ENCODE peak calls at places on chromosomes 1 and 21, in nine cellular contexts. X is uterus, F is GM12891, R is adrenal gland, K is prostate gland, B is endothelial cell of umbilical vein, T is lower leg skin, G is heart left ventricle, P is esophagus squamous epithelium. E is an unnamed sample.

GRCh38 chr1:207321790-207322530 is 482 bp downstream of the CD55 start:
- DNase-seq in G (no peak), X (no peak), K (no peak), B (peak), P (no peak), T (peak), F (no peak), R (no peak), E (no peak)

GRCh38 chr1:210722410-210723081 is 393.8 kb downstream of the HHAT start:
- DNase-seq in R (no peak), T (no peak), B (no peak), X (no peak), F (no peak), P (no peak), G (no peak), K (no peak), E (no peak)

GRCh38 chr1:209389258-209389657 is 194.3 kb upstream of the CAMK1G start:
- DNase-seq in T (no peak), X (no peak), G (no peak), F (no peak), R (peak), P (no peak), K (no peak), B (no peak), E (peak)

GRCh38 chr1:4585216-4585615 is 69.2 kb upstream of the AJAP1 start:
- DNase-seq in T (peak), R (no peak), F (peak), P (no peak), G (peak), X (no peak), K (no peak), B (no peak), E (no peak)

GRCh38 chr1:2466834-2467554 is 9.1 kb upstream of the PLCH2 start:
- DNase-seq in K (no peak), R (no peak), P (no peak), X (no peak), F (no peak), G (no peak), B (no peak), T (no peak), E (no peak)

GRCh38 chr1:183580281-183580682 is 10.0 kb downstream of the NCF2 start:
- DNase-seq in K (no peak), P (no peak), R (peak), X (peak), T (peak), F (peak), G (no peak), B (peak), E (no peak)

GRCh38 chr1:115530407-115530806 is 111.4 kb upstream of the VANGL1 start:
- DNase-seq in T (no peak), B (peak), K (no peak), P (no peak), G (no peak), X (no peak), R (no peak), F (no peak), E (no peak)

GRCh38 chr1:48940354-48940753 is 163.7 kb upstream of the BEND5 start:
- DNase-seq in K (no peak), F (no peak), P (no peak), R (no peak), G (no peak), T (no peak), X (no peak), B (no peak), E (no peak)

GRCh38 chr1:15249032-15249601 is 2.1 kb downstream of the FHAD1 start:
- DNase-seq in R (no peak), B (no peak), P (no peak), T (no peak), X (no peak), K (no peak), G (no peak), F (no peak), E (no peak)

GRCh38 chr1:28885982-28886730 is 28.2 kb upstream of the EPB41 start:
- DNase-seq in K (no peak), F (no peak), P (no peak), T (no peak), G (no peak), X (no peak), R (no peak), B (no peak), E (no peak)

GRCh38 chr1:6419803-6420593 is at the start of gene HES2:
- DNase-seq in T (no peak), P (no peak), F (no peak), X (no peak), G (no peak), B (peak), K (no peak), R (no peak), E (peak)

DNA sequence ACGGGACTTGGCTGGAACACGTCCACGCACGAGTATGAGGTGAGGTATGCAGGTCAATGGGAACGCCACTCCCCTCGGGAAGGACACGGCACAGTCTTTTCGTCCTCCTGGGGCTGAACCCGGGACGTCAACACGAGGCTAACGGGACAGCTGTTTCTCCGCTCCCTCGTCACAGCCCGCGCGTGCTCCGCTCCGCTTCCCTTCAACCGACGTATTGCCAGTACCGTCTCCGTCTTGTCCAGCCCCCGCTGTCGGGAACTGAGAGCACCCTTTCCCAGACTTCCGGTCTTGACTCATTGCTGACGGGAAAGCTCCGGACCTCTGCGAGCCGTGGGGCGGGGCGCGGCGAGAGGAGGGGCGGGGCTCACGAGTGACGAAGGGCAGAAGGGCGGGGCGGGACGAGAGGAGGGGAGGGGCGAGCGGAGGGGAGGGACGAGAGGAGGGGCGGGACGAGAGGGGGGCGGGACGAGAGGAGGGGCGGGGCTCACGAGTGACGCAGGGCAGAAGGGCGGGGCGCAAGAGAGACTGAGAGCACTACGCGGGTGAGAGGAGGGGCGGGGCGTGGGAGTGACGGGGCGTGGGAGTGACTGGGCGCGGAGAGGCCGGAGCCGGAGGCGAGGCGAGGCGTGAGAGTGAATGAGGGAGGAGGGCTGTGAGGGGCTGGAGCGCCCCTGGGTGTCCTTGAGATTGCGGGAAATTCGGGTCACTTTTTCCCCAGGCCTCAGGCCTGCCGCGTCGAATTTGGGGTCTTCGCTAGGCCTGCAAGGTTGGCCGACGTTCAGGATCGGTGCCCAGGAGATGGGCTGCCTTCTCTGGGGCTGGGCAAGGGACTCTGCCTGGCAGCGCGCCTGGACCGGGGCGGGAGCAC is 22.2 kb upstream of the CFAP126 start:
- DNase-seq in R (peak), T (peak), B (peak), X (peak), K (peak), F (peak), P (peak), G (peak), E (peak)
- TF ChIP-seq POLR2A in R (peak), T (no peak), B (peak), X (peak), K (peak), F (no peak), P (no peak), G (peak), E (peak)

DNA sequence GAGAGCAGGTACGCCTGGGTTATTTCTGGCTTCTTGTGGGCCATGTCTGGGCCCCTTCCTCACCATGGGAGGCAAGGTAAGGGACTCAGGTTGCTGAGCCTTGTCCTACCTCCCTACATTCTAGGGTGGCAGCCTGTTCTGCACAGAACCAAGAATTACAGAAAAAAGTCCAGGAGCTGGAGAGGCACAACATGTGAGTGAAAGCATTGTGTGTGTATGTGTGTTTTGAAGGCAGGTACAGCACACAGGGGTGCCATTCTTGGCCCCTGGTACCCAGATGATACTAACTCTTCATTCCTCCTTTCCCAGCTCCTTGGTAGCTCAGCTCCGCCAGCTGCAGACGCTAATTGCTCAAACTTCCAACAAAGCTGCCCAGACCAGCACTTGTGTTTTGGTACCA is 4.4 kb downstream of the JTB start:
- DNase-seq in F (no peak), G (no peak), P (no peak), R (no peak), T (no peak), K (no peak), X (no peak), B (no peak), E (no peak)
- TF ChIP-seq POLR2A in F (peak), G (no peak), P (no peak), R (no peak), T (no peak), K (no peak), X (no peak), B (peak), E (no peak)

GRCh38 chr21:38355992-38356781 is 99.4 kb downstream of the KCNJ15 start:
- DNase-seq in R (peak), B (peak), F (peak), P (no peak), X (peak), T (peak), K (peak), G (peak), E (peak)
- TF ChIP-seq POLR2A in R (no peak), B (no peak), F (no peak), P (no peak), X (no peak), T (no peak), K (no peak), G (no peak), E (no peak)

GRCh38 chr1:202069670-202070069 is 53.0 kb upstream of the GPR37L1 start:
- DNase-seq in K (no peak), P (no peak), B (no peak), G (no peak), X (no peak), T (no peak), R (no peak), F (no peak), E (no peak)

GRCh38 chr1:202076050-202076511 is 46.6 kb upstream of the GPR37L1 start:
- DNase-seq in T (no peak), B (no peak), R (no peak), P (no peak), X (no peak), K (no peak), G (no peak), F (no peak), E (no peak)

GRCh38 chr1:202074985-202075773 is 47.5 kb upstream of the GPR37L1 start:
- DNase-seq in B (no peak), K (no peak), X (no peak), R (no peak), P (no peak), T (no peak), F (no peak), G (no peak), E (no peak)

GRCh38 chr1:202068596-202068995 is 54.1 kb upstream of the GPR37L1 start:
- DNase-seq in K (no peak), B (no peak), T (no peak), X (no peak), G (no peak), P (no peak), F (no peak), R (no peak), E (no peak)

DNA sequence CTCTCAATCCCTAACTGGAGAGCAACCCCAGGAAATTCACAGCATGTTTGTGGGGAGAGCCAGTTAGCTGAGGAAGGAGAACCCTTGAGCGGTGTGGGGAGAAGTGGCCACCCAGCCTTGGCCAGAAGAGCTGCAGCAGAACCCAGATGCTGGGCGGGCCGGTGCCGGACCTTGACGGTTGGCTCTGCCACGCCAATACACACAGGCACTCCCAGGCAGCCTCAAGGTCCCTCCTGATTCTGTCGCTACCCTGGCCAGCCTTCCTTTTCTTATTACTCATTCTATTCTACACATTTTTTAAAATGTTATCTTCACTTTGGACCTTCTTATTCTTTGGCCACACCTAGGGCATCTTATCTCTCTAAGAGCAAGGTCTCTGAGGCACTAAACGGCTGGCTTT is 50.5 kb upstream of the GPR37L1 start:
- DNase-seq in F (no peak), B (no peak), T (no peak), G (no peak), X (no peak), P (no peak), R (peak), K (no peak), E (no peak)
- TF ChIP-seq POLR2A in F (no peak), B (no peak), T (no peak), G (no peak), X (no peak), P (no peak), R (no peak), K (no peak), E (no peak)

E was measured in H54.